ENCODE peak calls at places on chromosomes 5 and 9, in eight cellular contexts. One of them, this sample, is unnamed.

GRCh38 chr5:172683696-172684464 is 42.8 kb downstream of the NEURL1B start:
- DNase-seq in neuronal stem cell: no peak
- DNase-seq in GM23248: no peak
- DNase-seq in esophagus squamous epithelium: no peak
- DNase-seq in colonic mucosa: no peak
- DNase-seq in GM23338: peak; percentile 65
- DNase-seq in HCT116: no peak
- DNase-seq in CD8-positive, alpha-beta T cell: peak; percentile 60
- DNase-seq in this sample: no peak

GRCh38 chr9:17807670-17808282 is 228.9 kb downstream of the SH3GL2 start:
- DNase-seq in CD8-positive, alpha-beta T cell: no peak
- DNase-seq in colonic mucosa: peak; percentile 66
- DNase-seq in GM23248: no peak
- DNase-seq in GM23338: no peak
- DNase-seq in esophagus squamous epithelium: no peak
- DNase-seq in neuronal stem cell: no peak
- DNase-seq in HCT116: no peak
- DNase-seq in this sample: no peak

GRCh38 chr5:72749362-72749997 is 67.0 kb upstream of the TNPO1 start:
- DNase-seq in neuronal stem cell: no peak
- DNase-seq in HCT116: no peak
- DNase-seq in GM23248: no peak
- DNase-seq in CD8-positive, alpha-beta T cell: no peak
- DNase-seq in esophagus squamous epithelium: no peak
- DNase-seq in colonic mucosa: no peak
- DNase-seq in GM23338: peak; percentile 34
- DNase-seq in this sample: no peak

GRCh38 chr5:58150936-58151335 is 308.9 kb downstream of the PLK2 start:
- DNase-seq in colonic mucosa: no peak
- DNase-seq in neuronal stem cell: no peak
- DNase-seq in esophagus squamous epithelium: no peak
- DNase-seq in GM23248: no peak
- DNase-seq in CD8-positive, alpha-beta T cell: no peak
- DNase-seq in GM23338: no peak
- DNase-seq in HCT116: no peak
- DNase-seq in this sample: no peak

GRCh38 chr5:173623789-173624188 is 7.3 kb upstream of the BOD1 start:
- DNase-seq in GM23338: no peak
- DNase-seq in HCT116: no peak
- DNase-seq in neuronal stem cell: no peak
- DNase-seq in esophagus squamous epithelium: no peak
- DNase-seq in CD8-positive, alpha-beta T cell: no peak
- DNase-seq in colonic mucosa: no peak
- DNase-seq in GM23248: no peak
- DNase-seq in this sample: no peak

GRCh38 chr9:79000218-79001002 is 571.4 kb upstream of the TLE4 start:
- DNase-seq in GM23248: no peak
- DNase-seq in CD8-positive, alpha-beta T cell: no peak
- DNase-seq in neuronal stem cell: no peak
- DNase-seq in GM23338: no peak
- DNase-seq in colonic mucosa: no peak
- DNase-seq in HCT116: no peak
- DNase-seq in esophagus squamous epithelium: no peak
- DNase-seq in this sample: no peak

GRCh38 chr5:35810561-35810960 is 46.1 kb upstream of the IL7R start:
- DNase-seq in GM23338: no peak
- DNase-seq in CD8-positive, alpha-beta T cell: no peak
- DNase-seq in HCT116: no peak
- DNase-seq in esophagus squamous epithelium: no peak
- DNase-seq in GM23248: no peak
- DNase-seq in colonic mucosa: no peak
- DNase-seq in neuronal stem cell: no peak
- DNase-seq in this sample: no peak

GRCh38 chr5:69276422-69277174 is 41.9 kb downstream of the CDK7 start:
- DNase-seq in GM23338: no peak
- DNase-seq in CD8-positive, alpha-beta T cell: no peak
- DNase-seq in HCT116: no peak
- DNase-seq in esophagus squamous epithelium: no peak
- DNase-seq in GM23248: peak; percentile 84
- DNase-seq in colonic mucosa: no peak
- DNase-seq in neuronal stem cell: no peak
- DNase-seq in this sample: no peak

GRCh38 chr9:118836891-118837290 is 532.3 kb downstream of the BRINP1 start:
- DNase-seq in esophagus squamous epithelium: no peak
- DNase-seq in GM23338: no peak
- DNase-seq in GM23248: no peak
- DNase-seq in HCT116: no peak
- DNase-seq in neuronal stem cell: no peak
- DNase-seq in CD8-positive, alpha-beta T cell: no peak
- DNase-seq in colonic mucosa: no peak
- DNase-seq in this sample: no peak

GRCh38 chr5:180682560-180682959 is 33.2 kb upstream of the FLT4 start:
- DNase-seq in GM23248: no peak
- DNase-seq in neuronal stem cell: no peak
- DNase-seq in esophagus squamous epithelium: no peak
- DNase-seq in colonic mucosa: no peak
- DNase-seq in CD8-positive, alpha-beta T cell: no peak
- DNase-seq in HCT116: no peak
- DNase-seq in GM23338: no peak
- DNase-seq in this sample: no peak

GRCh38 chr9:16598316-16598715 is 272.2 kb downstream of the BNC2 start:
- DNase-seq in HCT116: no peak
- DNase-seq in colonic mucosa: no peak
- DNase-seq in CD8-positive, alpha-beta T cell: no peak
- DNase-seq in esophagus squamous epithelium: no peak
- DNase-seq in neuronal stem cell: no peak
- DNase-seq in GM23248: peak; percentile 50
- DNase-seq in GM23338: no peak
- DNase-seq in this sample: no peak

GRCh38 chr5:672329-673139 is 20.6 kb downstream of the TPPP start:
- DNase-seq in colonic mucosa: peak; percentile 69
- DNase-seq in CD8-positive, alpha-beta T cell: peak; percentile 35
- DNase-seq in neuronal stem cell: peak; percentile 89
- DNase-seq in GM23338: peak; percentile 93
- DNase-seq in GM23248: peak; percentile 81
- DNase-seq in esophagus squamous epithelium: no peak
- DNase-seq in HCT116: no peak
- DNase-seq in this sample: no peak

GRCh38 chr5:65961644-65962043 is 35.3 kb downstream of the ERBIN start:
- DNase-seq in HCT116: no peak
- DNase-seq in colonic mucosa: no peak
- DNase-seq in GM23248: peak; percentile 75
- DNase-seq in esophagus squamous epithelium: no peak
- DNase-seq in GM23338: no peak
- DNase-seq in CD8-positive, alpha-beta T cell: no peak
- DNase-seq in neuronal stem cell: no peak
- DNase-seq in this sample: peak; percentile 53

DNA sequence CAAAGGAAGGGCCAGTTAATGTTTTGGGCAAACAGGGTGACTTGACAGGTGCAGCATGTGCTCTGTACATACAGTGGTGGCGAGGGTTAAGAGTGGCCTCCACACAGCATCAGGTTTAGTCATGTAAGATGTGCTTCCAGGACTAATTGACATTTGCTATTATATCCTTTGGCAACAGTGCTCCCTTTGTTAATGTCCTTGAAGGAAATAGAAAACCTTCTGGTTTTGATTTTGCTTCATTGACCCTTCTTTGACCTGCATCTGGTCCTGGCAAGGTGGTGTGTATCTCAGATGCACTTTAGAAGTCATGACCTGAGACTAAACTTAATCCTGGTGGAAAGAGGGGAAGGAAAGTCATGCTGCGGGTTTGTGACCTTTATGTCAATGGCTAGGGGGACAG is 440.0 kb downstream of the ENC1 start:
- DNase-seq in colonic mucosa: no peak
- DNase-seq in GM23338: no peak
- DNase-seq in GM23248: no peak
- DNase-seq in neuronal stem cell: no peak
- DNase-seq in CD8-positive, alpha-beta T cell: no peak
- DNase-seq in esophagus squamous epithelium: no peak
- DNase-seq in HCT116: no peak
- DNase-seq in this sample: no peak
- H3K4me1 ChIP-seq in colonic mucosa: no peaks in the 10 kb centered on the region
- H3K4me1 ChIP-seq in GM23338: no peaks in the 10 kb centered on the region
- H3K4me1 ChIP-seq in GM23248: peaks cover 22% of the 10 kb centered on the region
- H3K4me1 ChIP-seq in neuronal stem cell: peaks cover 8% of the 10 kb centered on the region
- H3K4me1 ChIP-seq in CD8-positive, alpha-beta T cell: no peaks in the 10 kb centered on the region
- H3K4me1 ChIP-seq in esophagus squamous epithelium: no peaks in the 10 kb centered on the region
- H3K4me1 ChIP-seq in HCT116: peaks cover 10% of the 10 kb centered on the region
- H3K4me1 ChIP-seq in this sample: no peaks in the 10 kb centered on the region

GRCh38 chr9:134361426-134361825 is 35.2 kb downstream of the RXRA start:
- DNase-seq in CD8-positive, alpha-beta T cell: no peak
- DNase-seq in GM23338: no peak
- DNase-seq in colonic mucosa: no peak
- DNase-seq in esophagus squamous epithelium: no peak
- DNase-seq in neuronal stem cell: no peak
- DNase-seq in GM23248: no peak
- DNase-seq in HCT116: no peak
- DNase-seq in this sample: no peak

GRCh38 chr9:134359493-134360179 is 33.4 kb downstream of the RXRA start:
- DNase-seq in esophagus squamous epithelium: no peak
- DNase-seq in GM23248: no peak
- DNase-seq in CD8-positive, alpha-beta T cell: no peak
- DNase-seq in GM23338: no peak
- DNase-seq in HCT116: no peak
- DNase-seq in neuronal stem cell: no peak
- DNase-seq in colonic mucosa: no peak
- DNase-seq in this sample: no peak

GRCh38 chr9:134360180-134360759 is 34.0 kb downstream of the RXRA start:
- DNase-seq in GM23248: no peak
- DNase-seq in GM23338: no peak
- DNase-seq in CD8-positive, alpha-beta T cell: no peak
- DNase-seq in neuronal stem cell: no peak
- DNase-seq in colonic mucosa: no peak
- DNase-seq in esophagus squamous epithelium: no peak
- DNase-seq in HCT116: no peak
- DNase-seq in this sample: no peak

GRCh38 chr9:134361843-134362414 is 35.7 kb downstream of the RXRA start:
- DNase-seq in GM23248: no peak
- DNase-seq in GM23338: no peak
- DNase-seq in CD8-positive, alpha-beta T cell: no peak
- DNase-seq in colonic mucosa: no peak
- DNase-seq in neuronal stem cell: no peak
- DNase-seq in HCT116: no peak
- DNase-seq in esophagus squamous epithelium: no peak
- DNase-seq in this sample: no peak

DNA sequence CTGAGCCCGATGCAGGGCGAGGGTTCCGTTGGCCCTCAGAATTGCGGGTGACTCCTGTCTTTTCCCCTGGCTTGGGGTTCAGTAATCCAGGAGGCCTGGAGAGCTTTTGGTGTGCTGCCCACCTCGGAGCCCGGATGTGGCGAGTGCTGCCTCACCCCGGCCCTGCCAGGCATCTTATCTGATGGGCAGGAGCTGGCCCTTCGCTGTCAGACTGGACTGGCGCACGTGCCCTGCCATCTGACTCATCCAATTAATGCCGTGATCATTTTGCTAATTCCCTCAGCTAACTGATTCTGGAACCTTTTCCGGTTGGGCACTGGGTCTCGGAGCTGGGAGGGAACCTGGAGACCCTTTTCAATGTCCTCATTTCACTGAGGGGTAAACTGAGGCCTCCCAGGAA is 34.6 kb downstream of the RXRA start:
- DNase-seq in HCT116: no peak
- DNase-seq in GM23248: peak; percentile 90
- DNase-seq in CD8-positive, alpha-beta T cell: no peak
- DNase-seq in neuronal stem cell: no peak
- DNase-seq in GM23338: no peak
- DNase-seq in colonic mucosa: no peak
- DNase-seq in esophagus squamous epithelium: no peak
- DNase-seq in this sample: no peak
- H3K4me1 ChIP-seq in HCT116: peaks cover 32% of the 10 kb centered on the region
- H3K4me1 ChIP-seq in GM23248: peaks cover 15% of the 10 kb centered on the region
- H3K4me1 ChIP-seq in CD8-positive, alpha-beta T cell: no peaks in the 10 kb centered on the region
- H3K4me1 ChIP-seq in neuronal stem cell: peaks cover 3% of the 10 kb centered on the region
- H3K4me1 ChIP-seq in GM23338: no peaks in the 10 kb centered on the region
- H3K4me1 ChIP-seq in colonic mucosa: peaks cover 35% of the 10 kb centered on the region
- H3K4me1 ChIP-seq in esophagus squamous epithelium: peaks cover 86% of the 10 kb centered on the region
- H3K4me1 ChIP-seq in this sample: peaks cover 98% of the 10 kb centered on the region

GRCh38 chr5:169287529-169287928 is 13.4 kb downstream of the SLIT3 start:
- DNase-seq in neuronal stem cell: no peak
- DNase-seq in esophagus squamous epithelium: no peak
- DNase-seq in HCT116: no peak
- DNase-seq in GM23248: peak; percentile 25
- DNase-seq in CD8-positive, alpha-beta T cell: no peak
- DNase-seq in GM23338: no peak
- DNase-seq in colonic mucosa: no peak
- DNase-seq in this sample: no peak

GRCh38 chr5:169291877-169292276 is 9.1 kb downstream of the SLIT3 start:
- DNase-seq in GM23338: no peak
- DNase-seq in HCT116: no peak
- DNase-seq in CD8-positive, alpha-beta T cell: no peak
- DNase-seq in esophagus squamous epithelium: no peak
- DNase-seq in GM23248: no peak
- DNase-seq in colonic mucosa: no peak
- DNase-seq in neuronal stem cell: no peak
- DNase-seq in this sample: no peak

GRCh38 chr5:169288066-169288753 is 12.7 kb downstream of the SLIT3 start:
- DNase-seq in colonic mucosa: no peak
- DNase-seq in neuronal stem cell: no peak
- DNase-seq in GM23338: no peak
- DNase-seq in HCT116: no peak
- DNase-seq in CD8-positive, alpha-beta T cell: no peak
- DNase-seq in esophagus squamous epithelium: no peak
- DNase-seq in GM23248: peak; percentile 48
- DNase-seq in this sample: no peak

GRCh38 chr5:169289520-169289919 is 11.4 kb downstream of the SLIT3 start:
- DNase-seq in colonic mucosa: no peak
- DNase-seq in CD8-positive, alpha-beta T cell: no peak
- DNase-seq in neuronal stem cell: no peak
- DNase-seq in HCT116: no peak
- DNase-seq in esophagus squamous epithelium: no peak
- DNase-seq in GM23338: no peak
- DNase-seq in GM23248: peak; percentile 36
- DNase-seq in this sample: no peak

GRCh38 chr5:169290895-169291294 is 10.0 kb downstream of the SLIT3 start:
- DNase-seq in CD8-positive, alpha-beta T cell: no peak
- DNase-seq in GM23338: no peak
- DNase-seq in GM23248: peak; percentile 31
- DNase-seq in esophagus squamous epithelium: no peak
- DNase-seq in colonic mucosa: no peak
- DNase-seq in HCT116: no peak
- DNase-seq in neuronal stem cell: no peak
- DNase-seq in this sample: no peak
- H3K4me1 ChIP-seq in CD8-positive, alpha-beta T cell: no peaks in the 10 kb centered on the region
- H3K4me1 ChIP-seq in GM23338: no peaks in the 10 kb centered on the region
- H3K4me1 ChIP-seq in GM23248: peaks cover 39% of the 10 kb centered on the region
- H3K4me1 ChIP-seq in esophagus squamous epithelium: peaks cover 11% of the 10 kb centered on the region
- H3K4me1 ChIP-seq in colonic mucosa: no peaks in the 10 kb centered on the region
- H3K4me1 ChIP-seq in HCT116: no peaks in the 10 kb centered on the region
- H3K4me1 ChIP-seq in neuronal stem cell: no peaks in the 10 kb centered on the region
- H3K4me1 ChIP-seq in this sample: no peaks in the 10 kb centered on the region

DNA sequence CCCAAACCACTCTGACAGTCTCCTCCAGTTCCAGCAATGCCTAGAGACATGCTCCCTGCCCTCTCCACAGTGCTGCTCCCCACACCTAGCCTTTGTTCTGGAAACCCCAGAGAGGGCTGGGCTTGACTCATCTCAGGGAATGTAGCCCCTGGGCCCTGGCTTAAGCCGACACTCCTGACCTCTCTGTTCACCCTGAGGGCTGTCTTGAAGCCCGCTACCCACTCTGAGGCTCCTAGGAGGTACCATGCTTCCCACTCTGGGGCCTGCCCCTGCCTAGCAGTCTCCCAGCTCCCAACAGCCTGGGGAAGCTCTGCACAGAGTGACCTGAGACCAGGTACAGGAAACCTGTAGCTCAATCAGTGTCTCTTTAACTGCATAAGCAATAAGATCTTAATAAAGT is 4.0 kb downstream of the SLC35A4 start:
- DNase-seq in CD8-positive, alpha-beta T cell: no peak
- DNase-seq in colonic mucosa: no peak
- DNase-seq in neuronal stem cell: no peak
- DNase-seq in GM23338: no peak
- DNase-seq in GM23248: no peak
- DNase-seq in esophagus squamous epithelium: no peak
- DNase-seq in HCT116: no peak
- DNase-seq in this sample: no peak
- H3K4me1 ChIP-seq in CD8-positive, alpha-beta T cell: peaks cover 32% of the 10 kb centered on the region
- H3K4me1 ChIP-seq in colonic mucosa: peaks cover 6% of the 10 kb centered on the region
- H3K4me1 ChIP-seq in neuronal stem cell: peaks cover 6% of the 10 kb centered on the region
- H3K4me1 ChIP-seq in GM23338: peaks cover 5% of the 10 kb centered on the region
- H3K4me1 ChIP-seq in GM23248: peaks cover 11% of the 10 kb centered on the region
- H3K4me1 ChIP-seq in esophagus squamous epithelium: peaks cover 41% of the 10 kb centered on the region
- H3K4me1 ChIP-seq in HCT116: peaks cover 14% of the 10 kb centered on the region
- H3K4me1 ChIP-seq in this sample: peaks cover 34% of the 10 kb centered on the region

This sample was measured in K562.